ENCODE peak calls at places on chromosomes 16 and 17, in four cellular contexts. D is dorsolateral prefrontal cortex, P is neural crest cell, C is lung. R is an unnamed sample.
A peak's percentile ranks its signal among the peaks of the same experiment; 100 is the strongest.

GRCh38 chr16:3028716-3029319 is 5.0 kb downstream of the THOC6 start:
- DNase-seq in D (no peak), P (no peak), C (no peak), R (no peak)

GRCh38 chr16:714558-715447 is at the start of gene METRN:
- DNase-seq in D (peak; percentile 93), P (peak; percentile 94), C (peak; percentile 91), R (peak; percentile 95)

GRCh38 chr17:7572588-7573323 is 6.7 kb upstream of the CD68 start:
- DNase-seq in D (peak; percentile 100), P (peak; percentile 100), C (no peak), R (peak; percentile 100)

GRCh38 chr16:89051521-89052166 is 42.0 kb upstream of the ACSF3 start:
- DNase-seq in D (peak; percentile 49), P (no peak), C (no peak), R (no peak)

GRCh38 chr16:88382491-88383400 is at the start of gene ZNF469:
- DNase-seq in D (peak; percentile 39), P (no peak), C (no peak), R (no peak)

GRCh38 chr16:71645450-71645849 is 19.5 kb downstream of the MARVELD3 start:
- DNase-seq in D (no peak), P (no peak), C (no peak), R (no peak)

GRCh38 chr16:30637952-30638351 is 12.8 kb upstream of the PRR14 start:
- DNase-seq in D (no peak), P (no peak), C (no peak), R (no peak)

GRCh38 chr16:88782454-88783390 is 2.3 kb downstream of the PIEZO1 start:
- DNase-seq in D (no peak), P (no peak), C (no peak), R (no peak)

GRCh38 chr16:88948781-88949490 is 28.1 kb downstream of the CBFA2T3 start:
- DNase-seq in D (no peak), P (no peak), C (no peak), R (no peak)

GRCh38 chr17:7650509-7651096 is at the start of gene ATP1B2:
- DNase-seq in D (peak; percentile 75), P (peak; percentile 73), C (peak; percentile 44), R (no peak)

GRCh38 chr17:11855306-11855705 is 142.0 kb downstream of the ZNF18 start:
- DNase-seq in D (no peak), P (no peak), C (no peak), R (no peak)

GRCh38 chr16:78785218-78785617 is 685.8 kb downstream of the WWOX start:
- DNase-seq in D (no peak), P (no peak), C (no peak), R (no peak)

GRCh38 chr16:88497561-88498420 is 44.7 kb downstream of the ZFPM1 start:
- DNase-seq in D (no peak), P (no peak), C (no peak), R (no peak)

GRCh38 chr16:48082516-48082915 is 73.3 kb downstream of the ABCC12 start:
- DNase-seq in D (no peak), P (no peak), C (no peak), R (no peak)

GRCh38 chr16:89924298-89924924 is 1.3 kb downstream of the TUBB3 start:
- DNase-seq in D (no peak), P (peak; percentile 64), C (no peak), R (no peak)

GRCh38 chr17:33493566-33493965 is 200.5 kb upstream of the ASIC2 start:
- DNase-seq in D (no peak), P (no peak), C (no peak), R (no peak)

GRCh38 chr16:70575376-70575775 is 51.8 kb downstream of the SF3B3 start:
- DNase-seq in D (no peak), P (no peak), C (no peak), R (no peak)

GRCh38 chr16:67202426-67202825 is 3.5 kb downstream of the ELMO3 start:
- DNase-seq in D (no peak), P (no peak), C (no peak), R (no peak)

GRCh38 chr17:16446338-16446983 is 31.1 kb downstream of the TRPV2 start:
- DNase-seq in D (no peak), P (no peak), C (no peak), R (no peak)

GRCh38 chr17:64355536-64356303 is 34.9 kb downstream of the PECAM1 start:
- DNase-seq in D (no peak), P (no peak), C (no peak), R (no peak)

GRCh38 chr17:57508706-57509105 is 236.4 kb downstream of the CCDC182 start:
- DNase-seq in D (no peak), P (no peak), C (no peak), R (no peak)

GRCh38 chr16:24851700-24852099 is 5.9 kb downstream of the SLC5A11 start:
- DNase-seq in D (peak; percentile 35), P (no peak), C (no peak), R (no peak)

GRCh38 chr16:1933097-1933661 is 9.8 kb downstream of the MSRB1 start:
- DNase-seq in D (no peak), P (no peak), C (no peak), R (no peak)

GRCh38 chr17:67157732-67158639 is 87.0 kb downstream of the HELZ start:
- DNase-seq in D (no peak), P (no peak), C (no peak), R (no peak)

GRCh38 chr16:57268804-57269800 is 15.4 kb downstream of the PLLP start:
- DNase-seq in D (peak; percentile 44), P (no peak), C (peak; percentile 70), R (no peak)

GRCh38 chr16:88686062-88686438 is 257 bp downstream of the SNAI3 start:
- DNase-seq in D (no peak), P (no peak), C (no peak), R (no peak)

GRCh38 chr16:977096-977701 is 4.4 kb upstream of the SOX8 start:
- DNase-seq in D (peak; percentile 74), P (no peak), C (no peak), R (no peak)

GRCh38 chr17:56577810-56578209 is 15.7 kb upstream of the NOG start:
- DNase-seq in D (no peak), P (no peak), C (no peak), R (no peak)

GRCh38 chr16:86718118-86718517 is 139.8 kb downstream of the FOXL1 start:
- DNase-seq in D (no peak), P (no peak), C (no peak), R (no peak)

GRCh38 chr16:69311533-69312388 is 611 bp downstream of the VPS4A start:
- DNase-seq in D (no peak), P (peak; percentile 33), C (no peak), R (no peak)

GRCh38 chr17:57988301-57989010 is 402 bp upstream of the VEZF1 start:
- DNase-seq in D (peak; percentile 76), P (peak; percentile 61), C (peak; percentile 71), R (peak; percentile 92)

GRCh38 chr17:5821057-5821456 is 236.7 kb upstream of the NLRP1 start:
- DNase-seq in D (no peak), P (no peak), C (peak; percentile 16), R (peak; percentile 42)

GRCh38 chr16:10240854-10241613 is 58.8 kb upstream of the GRIN2A start:
- DNase-seq in D (no peak), P (no peak), C (no peak), R (no peak)

GRCh38 chr16:89860747-89861304 is 12.6 kb upstream of the TCF25 start:
- DNase-seq in D (no peak), P (peak; percentile 70), C (peak; percentile 66), R (no peak)

GRCh38 chr16:31201511-31202401 is 804 bp downstream of the PYCARD start:
- DNase-seq in D (no peak), P (no peak), C (peak; percentile 47), R (no peak)

GRCh38 chr17:63961355-63962207 is 11.1 kb downstream of the SCN4A start:
- DNase-seq in D (no peak), P (peak; percentile 81), C (peak; percentile 76), R (no peak)

GRCh38 chr17:28700830-28701492 is 10.7 kb downstream of the PROCA1 start:
- DNase-seq in D (no peak), P (no peak), C (no peak), R (no peak)

DNA sequence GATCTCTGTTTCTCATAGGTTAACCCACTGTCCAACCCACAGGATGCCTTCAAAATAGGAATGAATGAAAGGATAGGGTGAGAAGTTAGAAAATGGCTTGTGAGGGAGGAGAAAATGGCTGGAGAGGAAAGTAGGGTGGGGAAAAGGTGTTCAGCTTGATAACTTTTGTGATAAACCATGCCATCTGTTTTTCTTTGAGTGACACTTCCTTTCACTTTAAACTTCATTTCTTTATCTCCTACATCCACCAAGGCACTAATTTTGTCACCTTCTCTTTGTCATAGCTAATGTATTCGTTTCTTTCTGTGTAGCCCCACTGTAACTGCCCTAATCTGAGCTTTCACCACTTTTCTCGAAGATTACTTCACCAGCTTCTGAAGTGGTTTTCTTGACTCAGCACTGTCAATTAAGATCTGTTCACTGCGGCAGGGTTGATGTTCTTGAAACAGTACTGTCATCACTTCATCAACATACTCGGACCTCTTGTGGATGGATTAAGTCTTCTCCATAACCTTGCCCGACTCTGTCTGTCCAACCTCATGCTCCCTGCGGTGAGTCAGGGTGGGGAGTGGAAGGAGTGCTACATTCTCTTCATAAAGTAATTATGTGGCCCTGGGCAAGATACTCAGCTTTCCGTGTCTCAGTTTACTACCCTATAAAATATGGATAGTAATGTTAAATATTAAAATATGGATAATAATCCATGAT is 5.5 kb upstream of the KRT10 start:
- DNase-seq in D (no peak), P (no peak), C (no peak), R (no peak)
- TF ChIP-seq CTCF in D (no peak), P (no peak), C (no peak), R (no peak)

GRCh38 chr16:11253995-11254912 is 1.8 kb downstream of the SOCS1 start:
- DNase-seq in D (no peak), P (no peak), C (no peak), R (no peak)

GRCh38 chr16:11256657-11257130 is 690 bp upstream of the SOCS1 start:
- DNase-seq in D (no peak), P (no peak), C (peak; percentile 63), R (peak; percentile 92)

GRCh38 chr16:11253009-11253994 is 2.7 kb downstream of the SOCS1 start:
- DNase-seq in D (no peak), P (no peak), C (no peak), R (no peak)

GRCh38 chr16:11255737-11256656 is at the start of gene SOCS1:
- DNase-seq in D (peak; percentile 84), P (peak; percentile 82), C (peak; percentile 84), R (peak; percentile 97)

GRCh38 chr16:11254913-11255736 is 879 bp downstream of the SOCS1 start:
- DNase-seq in D (no peak), P (peak; percentile 28), C (no peak), R (no peak)
- TF ChIP-seq CTCF in D (no peak), P (peak; percentile 38), C (no peak), R (no peak)

GRCh38 chr17:71460943-71461342 is 659.9 kb upstream of the SOX9 start:
- DNase-seq in D (no peak), P (peak; percentile 22), C (no peak), R (no peak)
- TF ChIP-seq CTCF in D (peak; percentile 70), P (peak; percentile 58), C (no peak), R (peak; percentile 61)

DNA sequence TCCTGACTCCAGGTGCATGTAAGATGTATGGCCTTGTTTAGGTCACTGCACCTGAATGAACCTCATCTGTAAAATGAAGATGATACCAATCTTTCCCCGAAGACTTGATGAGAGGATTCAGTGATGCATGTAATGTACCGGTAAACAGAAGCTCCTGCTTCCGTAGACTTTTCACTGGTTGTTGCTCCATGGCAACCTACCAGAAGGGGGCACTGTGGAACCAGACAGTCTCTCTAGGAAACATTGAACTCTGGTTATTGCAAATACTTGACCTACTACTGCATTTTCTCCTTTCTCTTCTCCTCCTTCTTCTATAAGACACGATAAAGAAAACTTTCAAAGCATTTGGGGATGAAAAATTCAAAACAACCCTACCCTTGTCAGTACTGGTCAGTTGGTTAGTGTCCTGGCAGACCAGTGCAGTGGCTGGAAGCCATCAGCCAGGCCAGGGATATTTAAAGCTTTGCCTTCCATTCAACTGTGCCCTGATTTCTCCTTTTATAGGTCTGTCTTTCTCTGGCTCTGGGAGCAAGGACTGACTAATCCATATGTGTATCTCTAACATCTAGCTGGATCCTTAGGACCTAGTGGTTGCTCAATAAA is 667.4 kb upstream of the SALL1 start:
- DNase-seq in D (no peak), P (peak; percentile 58), C (no peak), R (no peak)
- TF ChIP-seq CTCF in D (peak; percentile 67), P (peak; percentile 72), C (peak; percentile 13), R (peak; percentile 65)

R was measured in osteocyte.